ENCODE peak calls at places on chromosomes 5 and 9, in four cellular contexts. X is sigmoid colon, L is lower lobe of right lung, F is brain microvascular endothelial cell. E is an unnamed sample.

GRCh38 chr9:105405514-105406131 is 42.2 kb upstream of the FSD1L start:
- DNase-seq in X (no peak), F (peak), L (no peak), E (no peak)

GRCh38 chr5:169668732-169669131 is 31.7 kb downstream of the DOCK2 start:
- DNase-seq in X (no peak), L (no peak), F (no peak), E (no peak)

GRCh38 chr5:154753792-154754191 is 1.4 kb upstream of the LARP1 start:
- DNase-seq in L (no peak), F (peak), X (peak), E (peak)

GRCh38 chr5:58459276-58459859 is 518 bp downstream of the PLK2 start:
- DNase-seq in F (no peak), X (peak), L (peak), E (peak)

GRCh38 chr5:139642891-139643871 is 5.0 kb upstream of the CXXC5 start:
- DNase-seq in L (no peak), F (no peak), X (peak), E (no peak)

GRCh38 chr9:27870404-27870803 is 297.1 kb upstream of the C9orf72 start:
- DNase-seq in X (no peak), L (no peak), F (peak), E (no peak)

GRCh38 chr9:107935931-107936330 is 446.4 kb upstream of the KLF4 start:
- DNase-seq in L (no peak), X (no peak), F (no peak), E (no peak)

GRCh38 chr9:89422151-89422918 is 75.6 kb downstream of the SEMA4D start:
- DNase-seq in L (peak), F (peak), X (no peak), E (no peak)

GRCh38 chr9:125638239-125638638 is 68.8 kb downstream of the MAPKAP1 start:
- DNase-seq in L (no peak), F (no peak), X (no peak), E (no peak)
- H3K4me3 ChIP-seq in L (no peak), F (no peak), X (no peak), E (no peak)

GRCh38 chr9:95788486-95789110 is 86.9 kb upstream of the ERCC6L2 start:
- DNase-seq in X (no peak), F (no peak), L (no peak), E (no peak)
- H3K27ac ChIP-seq in X (peak), F (no peak), L (no peak), E (no peak)

GRCh38 chr9:136820947-136821332 is 13.2 kb downstream of the RABL6 start:
- DNase-seq in F (no peak), L (no peak), X (no peak), E (no peak)
- H3K4me3 ChIP-seq in F (peak), L (peak), X (no peak), E (peak)

GRCh38 chr9:136840140-136840876 is 2.0 kb upstream of the AJM1 start:
- DNase-seq in F (no peak), X (no peak), L (no peak), E (no peak)
- H3K27ac ChIP-seq in F (no peak), X (peak), L (no peak), E (no peak)

DNA sequence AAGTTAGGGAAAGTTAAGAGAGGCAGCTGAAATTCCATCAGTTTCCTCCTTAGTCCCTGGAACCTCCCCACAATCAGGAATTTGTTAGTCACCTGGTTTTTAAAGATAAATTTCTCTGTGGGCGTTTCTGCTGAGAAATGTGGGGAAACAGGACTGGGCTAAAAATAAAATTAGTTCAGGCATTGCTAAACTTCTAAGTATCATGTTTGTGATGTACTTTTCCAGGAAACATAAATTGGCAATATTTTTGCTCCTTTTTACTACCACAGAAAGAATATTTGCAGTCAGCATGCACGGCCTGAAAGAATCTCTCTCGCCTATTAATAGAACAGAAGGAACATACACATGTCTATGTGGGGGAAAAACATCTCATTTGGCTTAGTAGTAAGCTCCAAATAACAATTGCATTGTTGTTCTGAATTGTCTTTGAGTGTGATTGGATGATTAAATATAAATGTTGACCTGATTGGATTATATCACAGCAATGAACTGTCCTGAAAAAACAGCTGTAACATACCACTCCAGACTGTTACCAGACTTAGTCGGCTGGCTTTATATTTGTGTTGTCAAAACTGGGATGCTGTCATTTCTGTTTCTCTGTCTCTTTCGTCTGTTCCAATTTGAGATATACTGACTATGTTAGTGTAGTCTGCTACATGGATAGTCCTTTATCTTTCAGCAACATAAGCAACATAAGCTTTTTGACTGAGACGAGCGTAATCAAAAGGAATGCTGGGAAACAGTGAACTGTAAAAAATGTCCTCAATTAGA is 12.9 kb downstream of the TJP2 start:
- DNase-seq in L (no peak), F (no peak), X (no peak), E (no peak)
- H3K4me3 ChIP-seq in L (no peak), F (no peak), X (no peak), E (peak)

GRCh38 chr5:75514323-75514722 is 2.6 kb downstream of the POLK start:
- DNase-seq in X (no peak), L (no peak), F (no peak), E (no peak)
- H3K27ac ChIP-seq in X (no peak), L (no peak), F (no peak), E (no peak)